ENCODE peak calls at places on chromosomes 16 and 17, in eight cellular contexts. B is naive B cell; Q is Panc1; J is H7; R is lower lobe of right lung; U is activated CD4-positive, CD25-positive, alpha-beta regulatory T cell treated with anti-CD3 and anti-CD28 coated beads, Interleukin-2, amount 50 U/mL, for 16 hours; Y is GM12865; Z is left ventricle myocardium inferior. G is an unnamed sample.

GRCh38 chr17:2445638-2446037 is 44.8 kb upstream of the MNT start:
- DNase-seq in B (no peak), Q (no peak), J (no peak), R (no peak), U (no peak), Y (no peak), Z (no peak), G (no peak)

GRCh38 chr17:32865141-32865540 is 11.8 kb downstream of the MYO1D start:
- DNase-seq in B (no peak), Q (no peak), J (no peak), R (no peak), U (no peak), Y (no peak), Z (no peak), G (no peak)

GRCh38 chr16:27286446-27286845 is 17.9 kb upstream of the NSMCE1 start:
- DNase-seq in B (no peak), Q (peak), J (no peak), R (no peak), U (no peak), Y (no peak), Z (no peak), G (peak)

GRCh38 chr16:50102046-50102756 is 36.4 kb downstream of the HEATR3 start:
- DNase-seq in B (no peak), Q (no peak), J (no peak), R (no peak), U (no peak), Y (peak), Z (no peak), G (peak)

GRCh38 chr17:60141111-60142018 is 8.4 kb upstream of the CA4 start:
- DNase-seq in B (no peak), Q (no peak), J (peak), R (peak), U (no peak), Y (no peak), Z (no peak), G (no peak)

GRCh38 chr16:26672206-26672605 is 394.5 kb upstream of the C16orf82 start:
- DNase-seq in B (no peak), Q (no peak), J (no peak), R (no peak), U (no peak), Y (no peak), Z (no peak), G (no peak)

GRCh38 chr17:2693561-2694380 is 17.8 kb downstream of the CLUH start:
- DNase-seq in B (no peak), Q (no peak), J (peak), R (no peak), U (no peak), Y (no peak), Z (no peak), G (no peak)

GRCh38 chr17:69134112-69134511 is 7.6 kb downstream of the ABCA6 start:
- DNase-seq in B (no peak), Q (no peak), J (no peak), R (no peak), U (no peak), Y (no peak), Z (no peak), G (no peak)

GRCh38 chr16:53712065-53712464 is 8.1 kb downstream of the FTO start:
- DNase-seq in B (no peak), Q (no peak), J (no peak), R (no peak), U (no peak), Y (no peak), Z (no peak), G (no peak)

GRCh38 chr16:3036726-3037315 is at the start of gene BICDL2:
- DNase-seq in B (no peak), Q (no peak), J (peak), R (peak), U (no peak), Y (no peak), Z (no peak), G (no peak)

GRCh38 chr17:44086364-44087311 is 16.1 kb downstream of the G6PC3 start:
- DNase-seq in B (no peak), Q (no peak), J (peak), R (no peak), U (peak), Y (no peak), Z (no peak), G (peak)

GRCh38 chr16:19872935-19873334 is 11.7 kb downstream of the GPRC5B start:
- DNase-seq in B (no peak), Q (no peak), J (no peak), R (no peak), U (no peak), Y (no peak), Z (no peak), G (no peak)

GRCh38 chr16:72256398-72257048 is 84.6 kb upstream of the PMFBP1 start:
- DNase-seq in B (no peak), Q (no peak), J (no peak), R (no peak), U (no peak), Y (no peak), Z (no peak), G (peak)

GRCh38 chr16:86521236-86522197 is 11.2 kb downstream of the FOXF1 start:
- DNase-seq in B (no peak), Q (no peak), J (no peak), R (peak), U (no peak), Y (no peak), Z (peak), G (no peak)

GRCh38 chr16:52293209-52293608 is 253.7 kb downstream of the TOX3 start:
- DNase-seq in B (no peak), Q (no peak), J (no peak), R (no peak), U (no peak), Y (no peak), Z (no peak), G (no peak)

GRCh38 chr16:22631264-22631663 is 120.6 kb downstream of the NPIPB5 start:
- DNase-seq in B (no peak), Q (no peak), J (no peak), R (no peak), U (no peak), Y (no peak), Z (no peak), G (no peak)

GRCh38 chr17:54898576-54898975 is 2.1 kb upstream of the TOM1L1 start:
- DNase-seq in B (no peak), Q (no peak), J (no peak), R (no peak), U (no peak), Y (no peak), Z (no peak), G (no peak)

GRCh38 chr16:4624015-4624826 is at the start of gene MGRN1:
- DNase-seq in B (peak), Q (peak), J (peak), R (peak), U (peak), Y (peak), Z (peak), G (peak)

GRCh38 chr16:12646490-12647274 is 157.0 kb downstream of the CPPED1 start:
- DNase-seq in B (no peak), Q (no peak), J (no peak), R (no peak), U (no peak), Y (peak), Z (no peak), G (no peak)

GRCh38 chr16:66751135-66751991 is at the start of gene DYNC1LI2:
- DNase-seq in B (peak), Q (no peak), J (peak), R (peak), U (peak), Y (peak), Z (peak), G (no peak)

GRCh38 chr16:80671281-80671849 is 130.6 kb downstream of the DYNLRB2 start:
- DNase-seq in B (peak), Q (no peak), J (no peak), R (no peak), U (no peak), Y (peak), Z (no peak), G (no peak)

GRCh38 chr16:27920391-27920891 is 143.1 kb downstream of the GSG1L start:
- DNase-seq in B (no peak), Q (no peak), J (peak), R (no peak), U (no peak), Y (no peak), Z (no peak), G (no peak)

G was measured in skeletal muscle cell.